ENCODE peak calls at places on chromosomes 2 and 18, in ten cellular contexts. One of them, this sample, is unnamed.
A peak's percentile ranks its signal among the peaks of the same experiment; 100 is the strongest.

GRCh38 chr2:137208361-137208973 is 443.1 kb downstream of the THSD7B start:
- DNase-seq in keratinocyte: no peak
- DNase-seq in GM23248: peak; percentile 82
- DNase-seq in IMR-90: no peak
- DNase-seq in colonic mucosa: no peak
- DNase-seq in K562: no peak
- DNase-seq in fibroblast of lung: no peak
- DNase-seq in Karpas-422: no peak
- DNase-seq in mesenchymal stem cell: peak; percentile 13
- DNase-seq in kidney: no peak
- DNase-seq in this sample: peak; percentile 44

GRCh38 chr18:51266736-51267135 is 69.3 kb upstream of the MEX3C start:
- DNase-seq in keratinocyte: no peak
- DNase-seq in GM23248: peak; percentile 18
- DNase-seq in IMR-90: no peak
- DNase-seq in colonic mucosa: no peak
- DNase-seq in K562: no peak
- DNase-seq in fibroblast of lung: no peak
- DNase-seq in Karpas-422: no peak
- DNase-seq in mesenchymal stem cell: peak; percentile 60
- DNase-seq in kidney: no peak
- DNase-seq in this sample: no peak

GRCh38 chr18:68940039-68940438 is 142.2 kb downstream of the CCDC102B start:
- DNase-seq in keratinocyte: no peak
- DNase-seq in GM23248: peak; percentile 10
- DNase-seq in IMR-90: no peak
- DNase-seq in colonic mucosa: no peak
- DNase-seq in K562: no peak
- DNase-seq in fibroblast of lung: peak; percentile 55
- DNase-seq in Karpas-422: no peak
- DNase-seq in mesenchymal stem cell: no peak
- DNase-seq in kidney: no peak
- DNase-seq in this sample: no peak

GRCh38 chr2:129802290-129802689 is 177.2 kb upstream of the RAB6C start:
- DNase-seq in keratinocyte: no peak
- DNase-seq in GM23248: no peak
- DNase-seq in IMR-90: no peak
- DNase-seq in colonic mucosa: no peak
- DNase-seq in K562: no peak
- DNase-seq in fibroblast of lung: no peak
- DNase-seq in Karpas-422: no peak
- DNase-seq in mesenchymal stem cell: no peak
- DNase-seq in kidney: no peak
- DNase-seq in this sample: no peak

GRCh38 chr2:155021591-155021990 is 323.1 kb downstream of the KCNJ3 start:
- DNase-seq in keratinocyte: no peak
- DNase-seq in GM23248: no peak
- DNase-seq in IMR-90: no peak
- DNase-seq in colonic mucosa: no peak
- DNase-seq in K562: no peak
- DNase-seq in fibroblast of lung: no peak
- DNase-seq in Karpas-422: no peak
- DNase-seq in mesenchymal stem cell: no peak
- DNase-seq in kidney: no peak
- DNase-seq in this sample: no peak

GRCh38 chr18:51563401-51563800 is 365.9 kb upstream of the MEX3C start:
- DNase-seq in keratinocyte: no peak
- DNase-seq in GM23248: no peak
- DNase-seq in IMR-90: no peak
- DNase-seq in colonic mucosa: no peak
- DNase-seq in K562: no peak
- DNase-seq in fibroblast of lung: no peak
- DNase-seq in Karpas-422: no peak
- DNase-seq in mesenchymal stem cell: no peak
- DNase-seq in kidney: no peak
- DNase-seq in this sample: no peak

GRCh38 chr2:109353806-109354745 is 225.1 kb downstream of the SH3RF3 start:
- DNase-seq in keratinocyte: no peak
- DNase-seq in GM23248: no peak
- DNase-seq in IMR-90: no peak
- DNase-seq in colonic mucosa: peak; percentile 7
- DNase-seq in K562: no peak
- DNase-seq in fibroblast of lung: no peak
- DNase-seq in Karpas-422: no peak
- DNase-seq in mesenchymal stem cell: no peak
- DNase-seq in kidney: no peak
- DNase-seq in this sample: no peak

GRCh38 chr18:848062-848795 is 36.2 kb upstream of the YES1 start:
- DNase-seq in keratinocyte: no peak
- DNase-seq in GM23248: no peak
- DNase-seq in IMR-90: no peak
- DNase-seq in colonic mucosa: peak; percentile 81
- DNase-seq in K562: no peak
- DNase-seq in fibroblast of lung: no peak
- DNase-seq in Karpas-422: no peak
- DNase-seq in mesenchymal stem cell: no peak
- DNase-seq in kidney: no peak
- DNase-seq in this sample: no peak

DNA sequence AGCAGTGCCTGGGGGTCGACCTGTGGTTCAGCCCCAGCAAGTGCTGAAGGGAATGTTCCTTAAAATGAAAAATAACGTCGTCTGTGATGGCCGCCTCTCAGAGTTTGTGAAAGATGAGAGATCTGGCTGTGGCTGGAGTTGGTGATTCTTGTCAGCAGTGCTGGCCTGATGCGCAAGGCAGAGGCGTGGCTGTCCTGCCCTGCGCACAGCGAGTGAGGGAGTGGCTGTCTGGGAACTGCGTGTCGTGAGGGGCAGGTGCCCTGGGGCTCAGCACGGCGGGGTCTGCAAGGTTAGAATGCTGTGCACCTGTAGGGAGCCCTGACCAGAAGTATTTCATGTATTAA is 8.8 kb downstream of the NFATC1 start:
- DNase-seq in keratinocyte: no peak
- DNase-seq in GM23248: peak; percentile 63
- DNase-seq in IMR-90: no peak
- DNase-seq in colonic mucosa: no peak
- DNase-seq in K562: no peak
- DNase-seq in fibroblast of lung: no peak
- DNase-seq in Karpas-422: no peak
- DNase-seq in mesenchymal stem cell: no peak
- DNase-seq in kidney: peak; percentile 63
- DNase-seq in this sample: no peak
- H3K27ac ChIP-seq in keratinocyte: no peak overlapping the region
- H3K27ac ChIP-seq in GM23248: no peak overlapping the region
- H3K27ac ChIP-seq in IMR-90: no peak overlapping the region
- H3K27ac ChIP-seq in colonic mucosa: peak overlapping the region; percentile 55
- H3K27ac ChIP-seq in K562: peak overlapping the region; percentile 41
- H3K27ac ChIP-seq in fibroblast of lung: no peak overlapping the region
- H3K27ac ChIP-seq in Karpas-422: peak overlapping the region; percentile 79
- H3K27ac ChIP-seq in mesenchymal stem cell: no peak overlapping the region
- H3K27ac ChIP-seq in kidney: peak overlapping the region; percentile 16
- H3K27ac ChIP-seq in this sample: no peak overlapping the region

GRCh38 chr2:170218931-170219330 is 41.0 kb downstream of the MYO3B start:
- DNase-seq in keratinocyte: no peak
- DNase-seq in GM23248: no peak
- DNase-seq in IMR-90: no peak
- DNase-seq in colonic mucosa: no peak
- DNase-seq in K562: no peak
- DNase-seq in fibroblast of lung: no peak
- DNase-seq in Karpas-422: no peak
- DNase-seq in mesenchymal stem cell: no peak
- DNase-seq in kidney: no peak
- DNase-seq in this sample: peak; percentile 30

GRCh38 chr2:170222298-170222697 is 44.4 kb downstream of the MYO3B start:
- DNase-seq in keratinocyte: no peak
- DNase-seq in GM23248: no peak
- DNase-seq in IMR-90: peak; percentile 43
- DNase-seq in colonic mucosa: no peak
- DNase-seq in K562: no peak
- DNase-seq in fibroblast of lung: peak; percentile 45
- DNase-seq in Karpas-422: no peak
- DNase-seq in mesenchymal stem cell: peak; percentile 37
- DNase-seq in kidney: no peak
- DNase-seq in this sample: peak; percentile 16

GRCh38 chr2:170222842-170223241 is 44.9 kb downstream of the MYO3B start:
- DNase-seq in keratinocyte: no peak
- DNase-seq in GM23248: no peak
- DNase-seq in IMR-90: no peak
- DNase-seq in colonic mucosa: no peak
- DNase-seq in K562: no peak
- DNase-seq in fibroblast of lung: no peak
- DNase-seq in Karpas-422: no peak
- DNase-seq in mesenchymal stem cell: no peak
- DNase-seq in kidney: no peak
- DNase-seq in this sample: no peak

GRCh38 chr2:170224692-170225091 is 46.7 kb downstream of the MYO3B start:
- DNase-seq in keratinocyte: no peak
- DNase-seq in GM23248: no peak
- DNase-seq in IMR-90: no peak
- DNase-seq in colonic mucosa: no peak
- DNase-seq in K562: no peak
- DNase-seq in fibroblast of lung: peak; percentile 49
- DNase-seq in Karpas-422: no peak
- DNase-seq in mesenchymal stem cell: peak; percentile 26
- DNase-seq in kidney: no peak
- DNase-seq in this sample: no peak

GRCh38 chr2:170221317-170222288 is 43.7 kb downstream of the MYO3B start:
- DNase-seq in keratinocyte: peak; percentile 23
- DNase-seq in GM23248: no peak
- DNase-seq in IMR-90: peak; percentile 76
- DNase-seq in colonic mucosa: no peak
- DNase-seq in K562: no peak
- DNase-seq in fibroblast of lung: peak; percentile 68
- DNase-seq in Karpas-422: no peak
- DNase-seq in mesenchymal stem cell: peak; percentile 38
- DNase-seq in kidney: no peak
- DNase-seq in this sample: no peak
- H3K9ac ChIP-seq in keratinocyte: no peak overlapping the region
- H3K9ac ChIP-seq in GM23248: no peak overlapping the region
- H3K9ac ChIP-seq in IMR-90: peak overlapping the region; percentile 45
- H3K9ac ChIP-seq in colonic mucosa: no peak overlapping the region
- H3K9ac ChIP-seq in K562: no peak overlapping the region
- H3K9ac ChIP-seq in fibroblast of lung: no peak overlapping the region
- H3K9ac ChIP-seq in Karpas-422: no peak overlapping the region
- H3K9ac ChIP-seq in mesenchymal stem cell: peak overlapping the region; percentile 79
- H3K9ac ChIP-seq in kidney: no peak overlapping the region
- H3K9ac ChIP-seq in this sample: no peak overlapping the region

GRCh38 chr2:176677746-176678145 is 408.5 kb downstream of the MTX2 start:
- DNase-seq in keratinocyte: no peak
- DNase-seq in GM23248: peak; percentile 32
- DNase-seq in IMR-90: no peak
- DNase-seq in colonic mucosa: no peak
- DNase-seq in K562: no peak
- DNase-seq in fibroblast of lung: no peak
- DNase-seq in Karpas-422: peak; percentile 56
- DNase-seq in mesenchymal stem cell: no peak
- DNase-seq in kidney: no peak
- DNase-seq in this sample: no peak

GRCh38 chr2:176678571-176678970 is 409.3 kb downstream of the MTX2 start:
- DNase-seq in keratinocyte: no peak
- DNase-seq in GM23248: no peak
- DNase-seq in IMR-90: no peak
- DNase-seq in colonic mucosa: no peak
- DNase-seq in K562: no peak
- DNase-seq in fibroblast of lung: no peak
- DNase-seq in Karpas-422: no peak
- DNase-seq in mesenchymal stem cell: no peak
- DNase-seq in kidney: no peak
- DNase-seq in this sample: no peak

GRCh38 chr2:176675557-176676256 is 406.5 kb downstream of the MTX2 start:
- DNase-seq in keratinocyte: no peak
- DNase-seq in GM23248: no peak
- DNase-seq in IMR-90: no peak
- DNase-seq in colonic mucosa: no peak
- DNase-seq in K562: no peak
- DNase-seq in fibroblast of lung: no peak
- DNase-seq in Karpas-422: no peak
- DNase-seq in mesenchymal stem cell: no peak
- DNase-seq in kidney: no peak
- DNase-seq in this sample: peak; percentile 10

GRCh38 chr2:176679306-176679705 is 410.1 kb downstream of the MTX2 start:
- DNase-seq in keratinocyte: no peak
- DNase-seq in GM23248: no peak
- DNase-seq in IMR-90: no peak
- DNase-seq in colonic mucosa: no peak
- DNase-seq in K562: no peak
- DNase-seq in fibroblast of lung: no peak
- DNase-seq in Karpas-422: peak; percentile 73
- DNase-seq in mesenchymal stem cell: no peak
- DNase-seq in kidney: no peak
- DNase-seq in this sample: no peak

DNA sequence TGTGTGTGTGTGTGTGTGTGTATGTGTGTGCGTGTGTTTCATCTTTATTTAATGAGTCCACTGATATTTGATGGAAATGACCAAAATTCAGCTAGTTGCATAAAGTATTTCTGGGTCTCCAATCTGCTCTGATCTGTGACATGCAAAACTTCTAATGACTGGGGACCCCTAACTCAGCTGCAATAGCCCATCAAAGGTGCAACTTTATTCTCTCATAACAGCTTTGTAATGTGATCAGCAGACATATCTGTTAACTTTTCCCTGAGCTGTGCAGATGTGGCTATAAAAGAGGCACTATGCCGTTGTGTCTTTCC is 407.0 kb downstream of the MTX2 start:
- DNase-seq in keratinocyte: no peak
- DNase-seq in GM23248: no peak
- DNase-seq in IMR-90: no peak
- DNase-seq in colonic mucosa: no peak
- DNase-seq in K562: no peak
- DNase-seq in fibroblast of lung: no peak
- DNase-seq in Karpas-422: peak; percentile 91
- DNase-seq in mesenchymal stem cell: no peak
- DNase-seq in kidney: no peak
- DNase-seq in this sample: no peak
- H3K27ac ChIP-seq in keratinocyte: no peak overlapping the region
- H3K27ac ChIP-seq in GM23248: no peak overlapping the region
- H3K27ac ChIP-seq in IMR-90: no peak overlapping the region
- H3K27ac ChIP-seq in colonic mucosa: no peak overlapping the region
- H3K27ac ChIP-seq in K562: no peak overlapping the region
- H3K27ac ChIP-seq in fibroblast of lung: no peak overlapping the region
- H3K27ac ChIP-seq in Karpas-422: peak overlapping the region; percentile 100
- H3K27ac ChIP-seq in mesenchymal stem cell: no peak overlapping the region
- H3K27ac ChIP-seq in kidney: no peak overlapping the region
- H3K27ac ChIP-seq in this sample: peak overlapping the region; percentile 60

GRCh38 chr2:144511222-144511855 is 8.6 kb downstream of the ZEB2 start:
- DNase-seq in keratinocyte: no peak
- DNase-seq in GM23248: peak; percentile 27
- DNase-seq in IMR-90: no peak
- DNase-seq in colonic mucosa: no peak
- DNase-seq in K562: no peak
- DNase-seq in fibroblast of lung: peak; percentile 47
- DNase-seq in Karpas-422: no peak
- DNase-seq in mesenchymal stem cell: no peak
- DNase-seq in kidney: no peak
- DNase-seq in this sample: no peak

GRCh38 chr2:144509001-144509545 is 10.8 kb downstream of the ZEB2 start:
- DNase-seq in keratinocyte: no peak
- DNase-seq in GM23248: no peak
- DNase-seq in IMR-90: no peak
- DNase-seq in colonic mucosa: no peak
- DNase-seq in K562: no peak
- DNase-seq in fibroblast of lung: peak; percentile 60
- DNase-seq in Karpas-422: no peak
- DNase-seq in mesenchymal stem cell: no peak
- DNase-seq in kidney: no peak
- DNase-seq in this sample: no peak

GRCh38 chr2:144508162-144508765 is 11.7 kb downstream of the ZEB2 start:
- DNase-seq in keratinocyte: no peak
- DNase-seq in GM23248: peak; percentile 39
- DNase-seq in IMR-90: no peak
- DNase-seq in colonic mucosa: no peak
- DNase-seq in K562: no peak
- DNase-seq in fibroblast of lung: peak; percentile 50
- DNase-seq in Karpas-422: no peak
- DNase-seq in mesenchymal stem cell: no peak
- DNase-seq in kidney: peak; percentile 45
- DNase-seq in this sample: peak; percentile 19

GRCh38 chr2:144510206-144510991 is 9.5 kb downstream of the ZEB2 start:
- DNase-seq in keratinocyte: no peak
- DNase-seq in GM23248: peak; percentile 80
- DNase-seq in IMR-90: peak; percentile 89
- DNase-seq in colonic mucosa: no peak
- DNase-seq in K562: no peak
- DNase-seq in fibroblast of lung: peak; percentile 72
- DNase-seq in Karpas-422: no peak
- DNase-seq in mesenchymal stem cell: peak; percentile 83
- DNase-seq in kidney: peak; percentile 51
- DNase-seq in this sample: peak; percentile 37

DNA sequence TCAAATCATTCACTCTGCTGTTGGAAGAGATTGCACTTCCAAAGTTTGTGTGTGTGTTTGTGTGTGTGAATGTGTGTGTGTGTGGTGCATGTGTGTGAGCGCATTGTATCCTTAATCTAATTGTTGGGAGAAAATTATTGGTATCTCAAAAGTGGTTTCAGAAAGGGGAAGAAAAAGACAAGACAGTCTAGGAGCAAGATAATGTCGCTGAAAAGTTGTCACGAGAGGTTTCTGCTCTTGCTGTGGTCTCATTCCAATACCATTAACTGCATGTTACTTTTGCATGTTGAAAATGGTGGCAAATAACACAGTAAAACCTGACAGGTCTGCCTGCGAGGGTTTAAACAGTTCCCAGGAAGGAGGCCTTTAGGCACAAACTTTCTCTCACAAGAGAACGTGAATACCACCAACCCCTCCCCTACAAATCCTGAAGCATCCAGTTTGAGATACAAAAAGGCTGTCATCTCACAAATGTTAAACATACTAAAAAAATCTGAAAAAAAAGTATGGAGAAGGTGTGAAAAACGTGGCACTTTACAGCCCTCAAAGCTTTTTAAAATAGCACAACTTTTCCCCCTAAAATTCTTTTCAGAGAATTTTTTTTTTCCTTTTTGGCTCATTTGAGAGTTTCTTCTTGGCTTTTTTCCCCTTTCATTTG is 10.2 kb downstream of the ZEB2 start:
- DNase-seq in keratinocyte: no peak
- DNase-seq in GM23248: peak; percentile 50
- DNase-seq in IMR-90: no peak
- DNase-seq in colonic mucosa: no peak
- DNase-seq in K562: no peak
- DNase-seq in fibroblast of lung: peak; percentile 61
- DNase-seq in Karpas-422: no peak
- DNase-seq in mesenchymal stem cell: peak; percentile 70
- DNase-seq in kidney: no peak
- DNase-seq in this sample: no peak
- H3K9ac ChIP-seq in keratinocyte: no peak overlapping the region
- H3K9ac ChIP-seq in GM23248: peak overlapping the region; percentile 99
- H3K9ac ChIP-seq in IMR-90: peak overlapping the region; percentile 36
- H3K9ac ChIP-seq in colonic mucosa: no peak overlapping the region
- H3K9ac ChIP-seq in K562: peak overlapping the region; percentile 50
- H3K9ac ChIP-seq in fibroblast of lung: peak overlapping the region; percentile 45
- H3K9ac ChIP-seq in Karpas-422: no peak overlapping the region
- H3K9ac ChIP-seq in mesenchymal stem cell: peak overlapping the region; percentile 98
- H3K9ac ChIP-seq in kidney: peak overlapping the region; percentile 53
- H3K9ac ChIP-seq in this sample: no peak overlapping the region

This sample was measured in trophoblast cell.